ENCODE peak calls at places on chromosomes 5 and 9, in five cellular contexts. One of them, this sample, is unnamed.

GRCh38 chr9:134315716-134316443 is 10.4 kb upstream of the RXRA start:
- DNase-seq in gastrocnemius medialis: no peak
- DNase-seq in HEK293T: no peak
- DNase-seq in COLO829: no peak
- DNase-seq in GM12878: no peak
- DNase-seq in this sample: no peak

GRCh38 chr9:92100237-92100911 is 14.8 kb downstream of the SPTLC1 start:
- DNase-seq in gastrocnemius medialis: no peak
- DNase-seq in HEK293T: no peak
- DNase-seq in COLO829: no peak
- DNase-seq in GM12878: no peak
- DNase-seq in this sample: no peak

GRCh38 chr9:126454250-126454649 is 127.6 kb downstream of the MVB12B start:
- DNase-seq in gastrocnemius medialis: no peak
- DNase-seq in HEK293T: no peak
- DNase-seq in COLO829: no peak
- DNase-seq in GM12878: no peak
- DNase-seq in this sample: no peak

GRCh38 chr9:72843525-72844439 is 109.1 kb downstream of the ALDH1A1 start:
- DNase-seq in gastrocnemius medialis: no peak
- DNase-seq in HEK293T: peak
- DNase-seq in COLO829: no peak
- DNase-seq in GM12878: no peak
- DNase-seq in this sample: no peak

GRCh38 chr5:6900247-6900646 is 187.0 kb downstream of the TENT4A start:
- DNase-seq in gastrocnemius medialis: no peak
- DNase-seq in HEK293T: no peak
- DNase-seq in COLO829: no peak
- DNase-seq in GM12878: no peak
- DNase-seq in this sample: no peak

GRCh38 chr5:139880416-139881144 is 85.0 kb downstream of the PSD2 start:
- DNase-seq in gastrocnemius medialis: no peak
- DNase-seq in HEK293T: peak
- DNase-seq in COLO829: no peak
- DNase-seq in GM12878: no peak
- DNase-seq in this sample: no peak

GRCh38 chr5:141484499-141485304 is at the start of gene PCDHGC4:
- DNase-seq in gastrocnemius medialis: no peak
- DNase-seq in HEK293T: peak
- DNase-seq in COLO829: no peak
- DNase-seq in GM12878: no peak
- DNase-seq in this sample: no peak

GRCh38 chr5:174326372-174326771 is 280.9 kb downstream of the NSG2 start:
- DNase-seq in gastrocnemius medialis: no peak
- DNase-seq in HEK293T: no peak
- DNase-seq in COLO829: no peak
- DNase-seq in GM12878: no peak
- DNase-seq in this sample: no peak

GRCh38 chr5:177132504-177133118 is 962 bp upstream of the NSD1 start:
- DNase-seq in gastrocnemius medialis: peak
- DNase-seq in HEK293T: no peak
- DNase-seq in COLO829: no peak
- DNase-seq in GM12878: no peak
- DNase-seq in this sample: no peak

GRCh38 chr9:105883847-105884246 is 189.5 kb downstream of the TMEM38B start:
- DNase-seq in gastrocnemius medialis: no peak
- DNase-seq in HEK293T: no peak
- DNase-seq in COLO829: no peak
- DNase-seq in GM12878: peak
- DNase-seq in this sample: no peak

GRCh38 chr9:105681724-105682123 is 12.6 kb upstream of the TMEM38B start:
- DNase-seq in gastrocnemius medialis: no peak
- DNase-seq in HEK293T: no peak
- DNase-seq in COLO829: no peak
- DNase-seq in GM12878: no peak
- DNase-seq in this sample: no peak

GRCh38 chr9:81628897-81629296 is 60.5 kb downstream of the TLE1 start:
- DNase-seq in gastrocnemius medialis: no peak
- DNase-seq in HEK293T: no peak
- DNase-seq in COLO829: no peak
- DNase-seq in GM12878: no peak
- DNase-seq in this sample: no peak

GRCh38 chr9:114035845-114036785 is 42.0 kb downstream of the AMBP start:
- DNase-seq in gastrocnemius medialis: no peak
- DNase-seq in HEK293T: no peak
- DNase-seq in COLO829: no peak
- DNase-seq in GM12878: no peak
- DNase-seq in this sample: no peak

GRCh38 chr9:103681435-103681834 is 412.7 kb upstream of the SMC2 start:
- DNase-seq in gastrocnemius medialis: no peak
- DNase-seq in HEK293T: no peak
- DNase-seq in COLO829: no peak
- DNase-seq in GM12878: no peak
- DNase-seq in this sample: no peak

GRCh38 chr9:89885156-89885555 is 280.3 kb downstream of the GADD45G start:
- DNase-seq in gastrocnemius medialis: no peak
- DNase-seq in HEK293T: no peak
- DNase-seq in COLO829: no peak
- DNase-seq in GM12878: no peak
- DNase-seq in this sample: no peak

GRCh38 chr9:104774831-104775573 is 11.1 kb downstream of the NIPSNAP3B start:
- DNase-seq in gastrocnemius medialis: peak
- DNase-seq in HEK293T: no peak
- DNase-seq in COLO829: no peak
- DNase-seq in GM12878: peak
- DNase-seq in this sample: no peak

GRCh38 chr5:139633295-139634027 is 14.7 kb upstream of the CXXC5 start:
- DNase-seq in gastrocnemius medialis: peak
- DNase-seq in HEK293T: peak
- DNase-seq in COLO829: peak
- DNase-seq in GM12878: no peak
- DNase-seq in this sample: no peak

GRCh38 chr5:84213212-84213611 is 171.5 kb downstream of the EDIL3 start:
- DNase-seq in gastrocnemius medialis: no peak
- DNase-seq in HEK293T: no peak
- DNase-seq in COLO829: no peak
- DNase-seq in GM12878: no peak
- DNase-seq in this sample: no peak

GRCh38 chr9:85858351-85858750 is 82.6 kb upstream of the NAA35 start:
- DNase-seq in gastrocnemius medialis: no peak
- DNase-seq in HEK293T: no peak
- DNase-seq in COLO829: peak
- DNase-seq in GM12878: no peak
- DNase-seq in this sample: no peak